ENCODE peak calls at places on chromosome 14, in four cellular contexts. J is BE2C, D is A549, X is neuronal stem cell. T is an unnamed sample.

GRCh38 chr14:92460541-92460915 is 53.1 kb upstream of the RIN3 start:
- DNase-seq in J (no peak), D (no peak), X (no peak), T (no peak)

GRCh38 chr14:75723716-75724115 is 62.7 kb downstream of the TTLL5 start:
- DNase-seq in J (no peak), D (no peak), X (no peak), T (no peak)

GRCh38 chr14:94338023-94338422 is 14.9 kb upstream of the SERPINA6 start:
- DNase-seq in J (no peak), D (no peak), X (no peak), T (no peak)

GRCh38 chr14:38404100-38404541 is 148.2 kb upstream of the CLEC14A start:
- DNase-seq in J (no peak), D (no peak), X (no peak), T (no peak)

GRCh38 chr14:89185919-89186849 is 230.8 kb downstream of the FOXN3 start:
- DNase-seq in J (peak), D (no peak), X (no peak), T (no peak)

GRCh38 chr14:72578514-72578913 is 315.4 kb downstream of the DPF3 start:
- DNase-seq in J (no peak), D (no peak), X (no peak), T (no peak)

GRCh38 chr14:106506901-106507305 is 980.5 kb downstream of the TMEM121 start:
- DNase-seq in J (no peak), D (no peak), X (no peak), T (peak)

GRCh38 chr14:95495538-95496025 is 20.9 kb downstream of the SYNE3 start:
- DNase-seq in J (no peak), D (no peak), X (no peak), T (no peak)

GRCh38 chr14:24056800-24057184 is 5.0 kb downstream of the CARMIL3 start:
- DNase-seq in J (no peak), D (no peak), X (no peak), T (no peak)

GRCh38 chr14:87052646-87053225 is 940.2 kb downstream of the GALC start:
- DNase-seq in J (no peak), D (no peak), X (no peak), T (no peak)

GRCh38 chr14:99609245-99610117 is 5.5 kb upstream of the CCDC85C start:
- DNase-seq in J (peak), D (peak), X (no peak), T (no peak)

GRCh38 chr14:64705406-64706118 is 1.3 kb downstream of the PLEKHG3 start:
- DNase-seq in J (peak), D (no peak), X (no peak), T (no peak)

GRCh38 chr14:71289536-71289935 is 382.3 kb downstream of the PCNX1 start:
- DNase-seq in J (no peak), D (no peak), X (no peak), T (no peak)

GRCh38 chr14:74514471-74514932 is 20.9 kb downstream of the ISCA2 start:
- DNase-seq in J (no peak), D (no peak), X (no peak), T (no peak)

GRCh38 chr14:37443461-37443860 is 151.6 kb downstream of the FOXA1 start:
- DNase-seq in J (no peak), D (no peak), X (no peak), T (no peak)

GRCh38 chr14:51724650-51725049 is 72.9 kb downstream of the FRMD6 start:
- DNase-seq in J (no peak), D (no peak), X (no peak), T (no peak)

GRCh38 chr14:95263527-95264231 is 56.0 kb downstream of the CLMN start:
- DNase-seq in J (no peak), D (no peak), X (no peak), T (no peak)

GRCh38 chr14:58292192-58292591 is 6.2 kb upstream of the ARID4A start:
- DNase-seq in J (no peak), D (no peak), X (no peak), T (no peak)

GRCh38 chr14:89652352-89652751 is 235.3 kb upstream of the FOXN3 start:
- DNase-seq in J (no peak), D (no peak), X (no peak), T (no peak)

GRCh38 chr14:32473476-32473875 is 144.4 kb downstream of the AKAP6 start:
- DNase-seq in J (no peak), D (no peak), X (no peak), T (no peak)

GRCh38 chr14:93797536-93797935 is 9.3 kb upstream of the PRIMA1 start:
- DNase-seq in J (no peak), D (no peak), X (no peak), T (no peak)

GRCh38 chr14:23483216-23483854 is 13.8 kb downstream of the NGDN start:
- DNase-seq in J (peak), D (peak), X (peak), T (no peak)

GRCh38 chr14:51020024-51020710 is 74.7 kb downstream of the TRIM9 start:
- DNase-seq in J (peak), D (no peak), X (no peak), T (no peak)

GRCh38 chr14:74515891-74516412 is 22.4 kb downstream of the ISCA2 start:
- DNase-seq in J (no peak), D (no peak), X (no peak), T (no peak)

GRCh38 chr14:50225067-50225973 is 6.1 kb downstream of the SOS2 start:
- DNase-seq in J (no peak), D (no peak), X (no peak), T (no peak)

GRCh38 chr14:93207468-93208308 is 632 bp downstream of the UBR7 start:
- DNase-seq in J (peak), D (peak), X (peak), T (no peak)

GRCh38 chr14:91299483-91300115 is 55.1 kb upstream of the GPR68 start:
- DNase-seq in J (no peak), D (no peak), X (no peak), T (no peak)

GRCh38 chr14:91298576-91298975 is 54.1 kb upstream of the GPR68 start:
- DNase-seq in J (no peak), D (no peak), X (no peak), T (no peak)

GRCh38 chr14:91302391-91302790 is 57.9 kb upstream of the GPR68 start:
- DNase-seq in J (no peak), D (no peak), X (no peak), T (no peak)

GRCh38 chr14:91300957-91301356 is 56.5 kb upstream of the GPR68 start:
- DNase-seq in J (no peak), D (no peak), X (no peak), T (no peak)

DNA sequence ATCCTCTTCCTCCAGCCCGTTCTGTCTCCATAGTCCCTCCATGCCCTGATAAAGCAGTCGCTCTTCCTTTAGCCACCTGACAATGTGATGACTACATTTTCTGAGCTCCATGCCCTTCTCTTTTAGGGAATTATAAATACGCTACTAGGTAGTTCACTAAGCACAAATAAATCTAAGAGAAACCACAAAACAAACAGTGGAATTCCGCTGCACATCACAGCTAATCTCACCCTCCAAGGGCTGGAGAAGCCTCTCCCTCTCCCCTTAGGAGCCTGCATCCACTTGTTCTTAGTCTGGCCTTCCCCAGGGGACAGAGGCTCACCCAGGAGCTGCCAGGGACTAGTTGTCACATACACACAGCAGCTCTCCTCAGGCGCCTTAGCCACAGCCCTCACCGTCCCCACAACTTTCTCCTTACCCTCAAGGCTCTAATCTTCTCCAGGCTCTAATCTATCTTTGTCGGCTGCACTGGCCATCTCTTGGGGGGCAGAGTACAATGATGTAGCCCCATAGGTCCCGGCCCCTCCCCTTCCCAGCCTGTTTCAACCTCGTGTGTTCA is 55.9 kb upstream of the GPR68 start:
- DNase-seq in J (no peak), D (no peak), X (no peak), T (no peak)
- H3K4me3 ChIP-seq in J (no peak), D (no peak), X (no peak), T (no peak)

GRCh38 chr14:21978999-21979314 is 305.3 kb upstream of the OR4E1 start:
- DNase-seq in J (no peak), D (no peak), X (no peak), T (no peak)
- H3K4me3 ChIP-seq in J (no peak), D (no peak), X (no peak), T (peak)

GRCh38 chr14:68843471-68844209 is 50.8 kb upstream of the ZFP36L1 start:
- DNase-seq in J (peak), D (peak), X (peak), T (peak)
- H3K4me3 ChIP-seq in J (peak), D (no peak), X (peak), T (no peak)

GRCh38 chr14:20652996-20653975 is 11.8 kb upstream of the OR6S1 start:
- DNase-seq in J (peak), D (peak), X (peak), T (peak)
- H3K4me3 ChIP-seq in J (peak), D (peak), X (peak), T (no peak)

GRCh38 chr14:97624985-97625384 is 827.8 kb downstream of the VRK1 start:
- DNase-seq in J (no peak), D (no peak), X (no peak), T (no peak)

GRCh38 chr14:97618401-97618800 is 821.2 kb downstream of the VRK1 start:
- DNase-seq in J (no peak), D (no peak), X (no peak), T (no peak)

GRCh38 chr14:97620071-97620470 is 822.9 kb downstream of the VRK1 start:
- DNase-seq in J (no peak), D (no peak), X (no peak), T (no peak)

GRCh38 chr14:97618917-97619690 is 821.9 kb downstream of the VRK1 start:
- DNase-seq in J (no peak), D (no peak), X (no peak), T (no peak)
- H3K4me3 ChIP-seq in J (no peak), D (no peak), X (no peak), T (no peak)

GRCh38 chr14:76829016-76829365 is 2.8 kb downstream of the LRRC74A start:
- DNase-seq in J (no peak), D (no peak), X (no peak), T (no peak)

GRCh38 chr14:76826122-76826521 is at the start of gene LRRC74A:
- DNase-seq in J (no peak), D (no peak), X (no peak), T (no peak)

GRCh38 chr14:76829650-76830421 is 3.6 kb downstream of the LRRC74A start:
- DNase-seq in J (peak), D (no peak), X (no peak), T (no peak)

GRCh38 chr14:76828339-76829015 is 2.3 kb downstream of the LRRC74A start:
- DNase-seq in J (no peak), D (no peak), X (no peak), T (no peak)

DNA sequence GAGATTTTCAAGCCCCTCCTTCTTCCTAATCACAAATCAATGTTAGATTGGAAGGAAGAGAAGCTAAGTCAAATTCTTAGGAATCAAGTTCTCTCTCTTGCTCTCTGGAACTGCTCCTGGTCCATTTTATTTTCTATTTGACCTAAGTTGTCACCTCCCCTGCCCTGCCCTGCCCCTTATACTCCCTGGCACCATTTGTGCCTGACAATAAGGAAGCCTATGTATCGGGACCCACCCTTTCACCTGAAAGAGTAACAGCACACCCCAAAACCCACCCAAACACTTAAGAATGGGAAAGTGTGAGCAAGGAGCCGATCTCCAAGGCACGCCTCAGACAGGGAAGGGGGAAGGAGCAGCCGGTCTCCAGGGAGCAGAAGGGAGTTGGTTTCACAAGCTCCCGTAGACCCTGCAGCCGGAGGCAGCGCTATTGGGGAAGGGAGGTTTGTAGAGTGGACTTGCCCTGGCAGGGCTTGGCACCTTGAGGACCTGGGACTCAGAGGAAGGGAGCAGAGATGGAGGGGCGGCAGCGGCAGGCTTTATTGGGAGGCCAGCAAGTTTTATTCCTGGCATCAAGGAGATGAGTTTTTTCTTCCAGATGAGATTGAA is 1.6 kb downstream of the LRRC74A start:
- DNase-seq in J (no peak), D (no peak), X (no peak), T (no peak)
- H3K4me3 ChIP-seq in J (no peak), D (no peak), X (no peak), T (no peak)

DNA sequence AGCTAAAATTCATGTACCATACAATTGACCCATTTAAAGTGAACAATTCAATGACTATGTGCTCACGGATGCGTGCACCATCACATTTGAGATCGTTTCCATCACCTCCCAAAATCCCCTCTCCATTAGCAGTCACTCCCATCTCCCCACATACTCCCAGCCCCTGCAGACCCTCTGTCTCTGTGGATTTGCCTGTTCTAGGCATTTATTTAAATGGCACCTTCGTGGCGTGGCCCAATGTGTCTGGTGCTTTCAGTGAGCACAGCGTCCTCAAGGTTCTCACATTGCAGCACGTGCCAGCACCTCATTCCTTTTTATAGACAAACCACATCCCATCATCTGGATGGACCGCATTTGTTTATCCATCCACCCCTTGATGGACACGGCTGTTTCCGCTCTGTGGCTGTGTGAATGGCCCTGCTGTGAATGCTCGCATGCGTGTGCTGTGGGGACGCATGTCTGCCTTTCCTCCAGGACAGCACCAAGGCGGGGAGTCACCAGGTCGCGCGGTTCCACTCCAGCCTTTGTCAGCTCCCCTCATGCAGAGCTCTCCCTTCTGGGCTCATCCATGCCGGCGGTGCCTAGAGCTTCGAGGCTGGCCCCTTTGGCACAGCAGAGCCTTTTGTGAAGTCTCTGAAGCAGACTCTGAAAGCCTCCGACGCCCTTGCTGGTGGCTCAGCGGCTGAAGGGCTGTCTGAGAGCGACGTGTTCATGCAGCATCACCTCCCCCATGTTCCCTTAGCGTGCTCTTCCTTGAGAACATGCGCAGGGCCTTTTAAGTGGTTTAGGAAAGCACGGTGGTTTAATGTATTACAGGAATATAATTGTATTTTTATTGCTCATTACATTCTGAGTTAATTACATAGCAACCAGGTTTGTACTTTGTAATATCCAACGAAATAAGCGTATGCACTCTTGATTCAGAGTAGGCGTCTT is 184.4 kb downstream of the KIF26A start:
- DNase-seq in J (no peak), D (no peak), X (no peak), T (no peak)
- H3K4me3 ChIP-seq in J (no peak), D (no peak), X (no peak), T (no peak)

T was measured in CD8-positive, alpha-beta memory T cell.